ENCODE peak calls at places on chromosomes 16 and 17, in seven cellular contexts. K is H1, W is K562, Y is HepG2, B is HCT116, O is GM12878, E is endothelial cell of umbilical vein. T is an unnamed sample. For H3K9me3, the result is how much of the 10 kb centered on the place peaks cover.

GRCh38 chr17:16945513-16946201 is 26.3 kb downstream of the TNFRSF13B start:
- DNase-seq in K (peak), W (no peak), Y (no peak), B (peak), O (no peak), E (no peak), T (no peak)

GRCh38 chr17:74485012-74485743 is 18.7 kb downstream of the CD300A start:
- DNase-seq in K (no peak), W (peak), Y (no peak), B (no peak), O (no peak), E (no peak), T (no peak)

GRCh38 chr16:73912850-73913249 is 383.8 kb upstream of the PSMD7 start:
- DNase-seq in K (no peak), W (no peak), Y (no peak), B (no peak), O (no peak), E (no peak), T (no peak)

GRCh38 chr16:48426244-48427135 is 41.3 kb upstream of the SIAH1 start:
- DNase-seq in K (no peak), W (no peak), Y (no peak), B (no peak), O (no peak), E (no peak), T (no peak)

GRCh38 chr17:36592316-36592710 is 634 bp downstream of the DHRS11 start:
- DNase-seq in K (peak), W (peak), Y (no peak), B (no peak), O (no peak), E (peak), T (no peak)

GRCh38 chr17:66451188-66452149 is 149.1 kb downstream of the PRKCA start:
- DNase-seq in K (peak), W (peak), Y (peak), B (no peak), O (no peak), E (no peak), T (no peak)

GRCh38 chr16:65532846-65533245 is 411.0 kb upstream of the CDH11 start:
- DNase-seq in K (no peak), W (no peak), Y (no peak), B (no peak), O (no peak), E (no peak), T (no peak)

GRCh38 chr17:49971848-49972485 is 3.0 kb downstream of the DLX4 start:
- DNase-seq in K (no peak), W (peak), Y (no peak), B (no peak), O (no peak), E (no peak), T (no peak)

GRCh38 chr17:72984145-72984924 is 108.2 kb downstream of the SLC39A11 start:
- DNase-seq in K (no peak), W (no peak), Y (no peak), B (peak), O (no peak), E (peak), T (no peak)

GRCh38 chr16:49619811-49620157 is 236.1 kb downstream of the ZNF423 start:
- DNase-seq in K (peak), W (no peak), Y (no peak), B (no peak), O (no peak), E (no peak), T (no peak)

GRCh38 chr16:23365602-23366240 is 63.6 kb downstream of the SCNN1B start:
- DNase-seq in K (no peak), W (no peak), Y (no peak), B (no peak), O (peak), E (peak), T (no peak)

GRCh38 chr16:11250786-11251524 is 5.0 kb downstream of the SOCS1 start:
- DNase-seq in K (no peak), W (no peak), Y (no peak), B (no peak), O (no peak), E (no peak), T (no peak)

GRCh38 chr16:30488764-30489595 is 16.4 kb downstream of the ITGAL start:
- DNase-seq in K (peak), W (peak), Y (peak), B (no peak), O (no peak), E (no peak), T (no peak)

GRCh38 chr17:68322630-68323029 is 31.3 kb downstream of the ARSG start:
- DNase-seq in K (no peak), W (no peak), Y (no peak), B (no peak), O (no peak), E (no peak), T (no peak)

GRCh38 chr17:51909971-51910370 is 248.5 kb downstream of the CA10 start:
- DNase-seq in K (no peak), W (no peak), Y (no peak), B (no peak), O (no peak), E (no peak), T (no peak)

GRCh38 chr17:4436846-4437245 is 3.1 kb downstream of the SPNS3 start:
- DNase-seq in K (no peak), W (no peak), Y (no peak), B (no peak), O (no peak), E (no peak), T (no peak)

GRCh38 chr17:82687375-82687861 is 11.1 kb downstream of the RAB40B start:
- DNase-seq in K (no peak), W (no peak), Y (no peak), B (no peak), O (peak), E (no peak), T (peak)

GRCh38 chr17:82249896-82250581 is 21.2 kb downstream of the SLC16A3 start:
- DNase-seq in K (no peak), W (no peak), Y (no peak), B (no peak), O (no peak), E (no peak), T (no peak)

GRCh38 chr17:80082403-80083135 is 18.8 kb upstream of the GAA start:
- DNase-seq in K (peak), W (peak), Y (peak), B (peak), O (no peak), E (peak), T (peak)

GRCh38 chr17:57369509-57369945 is 113.2 kb downstream of the MSI2 start:
- DNase-seq in K (no peak), W (no peak), Y (peak), B (no peak), O (no peak), E (no peak), T (no peak)

GRCh38 chr17:45311762-45312476 is 4.9 kb downstream of the MAP3K14 start:
- DNase-seq in K (no peak), W (no peak), Y (peak), B (peak), O (no peak), E (no peak), T (no peak)

GRCh38 chr17:43992641-43993040 is 11.8 kb upstream of the NAGS start:
- DNase-seq in K (no peak), W (no peak), Y (no peak), B (no peak), O (no peak), E (no peak), T (no peak)

GRCh38 chr16:69131167-69131748 is 1.1 kb downstream of the CHTF8 start:
- DNase-seq in K (no peak), W (peak), Y (no peak), B (no peak), O (no peak), E (peak), T (no peak)

GRCh38 chr16:868386-868755 is 67.8 kb upstream of the GNG13 start:
- DNase-seq in K (no peak), W (no peak), Y (no peak), B (no peak), O (no peak), E (no peak), T (no peak)

GRCh38 chr17:44197980-44198720 is 1.5 kb downstream of the ATXN7L3 start:
- DNase-seq in K (no peak), W (peak), Y (no peak), B (peak), O (no peak), E (peak), T (no peak)

GRCh38 chr17:6021011-6021400 is 49.2 kb upstream of the WSCD1 start:
- DNase-seq in K (no peak), W (no peak), Y (no peak), B (no peak), O (no peak), E (no peak), T (no peak)

GRCh38 chr16:27322858-27323780 is 9.3 kb downstream of the IL4R start:
- DNase-seq in K (no peak), W (no peak), Y (peak), B (no peak), O (no peak), E (no peak), T (no peak)

GRCh38 chr16:8178271-8178670 is 412.0 kb downstream of the TMEM114 start:
- DNase-seq in K (no peak), W (no peak), Y (no peak), B (no peak), O (no peak), E (no peak), T (no peak)

GRCh38 chr17:35612924-35613521 is 25.9 kb downstream of the AP2B1 start:
- DNase-seq in K (peak), W (peak), Y (peak), B (peak), O (no peak), E (peak), T (peak)

GRCh38 chr17:15395091-15395490 is 53.7 kb upstream of the TEKT3 start:
- DNase-seq in K (no peak), W (no peak), Y (no peak), B (no peak), O (no peak), E (no peak), T (no peak)

GRCh38 chr17:15398291-15398690 is 56.9 kb upstream of the TEKT3 start:
- DNase-seq in K (no peak), W (no peak), Y (no peak), B (peak), O (no peak), E (peak), T (no peak)

GRCh38 chr17:15398736-15399331 is 57.4 kb upstream of the TEKT3 start:
- DNase-seq in K (no peak), W (no peak), Y (peak), B (no peak), O (no peak), E (peak), T (no peak)

GRCh38 chr17:15399443-15399842 is 58.0 kb upstream of the TEKT3 start:
- DNase-seq in K (no peak), W (no peak), Y (no peak), B (no peak), O (no peak), E (no peak), T (no peak)

GRCh38 chr17:15397605-15398004 is 56.2 kb upstream of the TEKT3 start:
- DNase-seq in K (no peak), W (no peak), Y (no peak), B (no peak), O (no peak), E (no peak), T (no peak)
- TF ChIP-seq EZH2 in K (no peak), W (no peak), Y (no peak), B (no peak), O (no peak), E (no peak), T (no peak)

GRCh38 chr17:30290696-30291570 is 811 bp downstream of the BLMH start:
- DNase-seq in K (no peak), W (peak), Y (peak), B (no peak), O (no peak), E (peak), T (no peak)
- H3K9me3 ChIP-seq in K (under half), W (under half), Y (under half), B (under half), O (under half), E (under half), T (under half)

GRCh38 chr17:58667934-58668597 is 23.8 kb downstream of the TEX14 start:
- DNase-seq in K (no peak), W (no peak), Y (no peak), B (no peak), O (no peak), E (no peak), T (no peak)

GRCh38 chr17:58668598-58668935 is 23.3 kb downstream of the TEX14 start:
- DNase-seq in K (no peak), W (no peak), Y (no peak), B (no peak), O (no peak), E (no peak), T (no peak)

GRCh38 chr17:58666858-58667267 is 25.0 kb downstream of the TEX14 start:
- DNase-seq in K (no peak), W (peak), Y (no peak), B (peak), O (no peak), E (peak), T (no peak)

GRCh38 chr17:58669853-58670252 is 22.0 kb downstream of the TEX14 start:
- DNase-seq in K (no peak), W (no peak), Y (no peak), B (no peak), O (no peak), E (no peak), T (no peak)

GRCh38 chr17:58665946-58666857 is 25.6 kb downstream of the TEX14 start:
- DNase-seq in K (no peak), W (no peak), Y (no peak), B (peak), O (no peak), E (peak), T (no peak)
- TF ChIP-seq POLR2AphosphoS5 in K (no peak), W (peak), Y (no peak), B (peak), O (no peak), E (no peak), T (no peak)

DNA sequence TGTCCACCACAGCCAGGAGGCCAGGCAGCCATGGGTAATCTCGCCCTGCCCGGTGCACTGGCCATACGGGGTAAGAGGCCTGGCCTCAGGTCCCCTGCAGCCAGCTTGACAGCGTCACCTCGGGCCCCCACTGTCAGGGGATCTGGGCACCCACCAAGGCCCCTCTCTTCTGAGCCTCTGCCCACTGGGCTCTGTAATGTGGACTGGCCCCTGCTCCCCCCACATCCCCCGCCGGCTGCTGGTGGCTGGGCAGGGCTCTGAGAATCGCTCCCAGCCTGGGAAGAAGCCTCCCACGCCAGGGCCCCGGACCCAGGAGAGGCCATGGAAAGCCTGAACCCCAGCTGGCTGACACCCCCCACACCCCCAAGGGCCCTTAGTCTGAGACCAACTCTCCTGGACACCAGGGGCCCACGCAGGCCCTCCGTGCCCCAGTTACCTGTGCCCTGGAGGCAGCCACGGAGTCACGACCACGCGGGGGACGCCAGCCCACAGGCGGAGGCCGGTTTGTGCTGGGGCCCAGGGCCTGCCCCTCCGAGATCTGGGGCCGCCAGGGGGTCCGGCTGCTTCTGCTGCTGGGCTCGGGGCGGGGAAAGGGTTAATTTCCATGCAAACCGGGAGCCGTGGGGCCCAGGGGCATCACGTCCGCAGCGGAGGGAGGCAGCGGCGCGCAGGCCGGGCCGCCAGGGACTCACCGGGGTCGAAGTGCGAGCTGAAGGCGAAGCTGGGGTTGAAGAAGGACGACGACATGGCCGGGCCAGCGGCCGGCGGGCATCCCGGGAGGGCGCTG is at the start of gene PVALEF:
- DNase-seq in K (peak), W (no peak), Y (peak), B (no peak), O (no peak), E (no peak), T (no peak)
- TF ChIP-seq EZH2 in K (no peak), W (no peak), Y (no peak), B (no peak), O (no peak), E (no peak), T (no peak)

GRCh38 chr16:85139888-85140339 is 27.6 kb upstream of the CIBAR2 start:
- DNase-seq in K (no peak), W (no peak), Y (peak), B (no peak), O (no peak), E (no peak), T (no peak)
- H3K9me3 ChIP-seq in K (under half), W (under half), Y (under half), B (under half), O (under half), E (under half), T (under half)

GRCh38 chr17:75876938-75877751 is 1.2 kb downstream of the TRIM47 start:
- DNase-seq in K (peak), W (no peak), Y (peak), B (peak), O (no peak), E (peak), T (no peak)
- TF ChIP-seq POLR2AphosphoS5 in K (no peak), W (no peak), Y (peak), B (peak), O (no peak), E (peak), T (no peak)

DNA sequence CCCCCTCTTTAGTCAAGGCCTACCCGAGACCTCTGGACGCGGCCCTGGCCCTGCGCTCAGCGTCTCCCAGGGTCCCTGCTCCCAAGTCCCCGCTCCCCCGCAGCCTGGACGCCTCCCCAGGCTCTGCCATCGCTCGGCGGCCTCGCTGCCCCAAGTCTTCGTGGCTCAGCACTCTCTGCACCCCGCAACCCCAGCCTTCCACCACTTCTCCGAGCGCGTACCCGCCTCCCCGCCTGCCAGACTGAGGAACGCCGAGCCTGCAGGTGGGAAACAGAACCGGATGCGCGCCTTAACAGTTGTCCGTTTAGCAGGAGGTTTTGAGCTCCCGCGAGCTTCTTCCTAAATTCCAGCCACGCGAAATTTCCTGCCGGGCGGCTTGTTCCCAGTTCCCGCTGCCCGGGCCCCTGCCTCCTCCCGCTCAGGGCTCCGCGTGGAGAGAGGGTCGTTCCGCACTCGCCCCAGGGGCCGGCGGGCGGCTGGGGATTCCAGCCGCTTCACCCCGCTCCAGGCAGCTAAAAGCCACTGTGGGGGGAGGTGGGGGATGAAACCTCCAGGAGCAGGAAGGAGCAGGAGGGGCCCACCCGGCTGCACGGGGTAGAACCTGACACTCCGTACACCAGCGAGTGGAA is 87.7 kb downstream of the KCNJ12 start:
- DNase-seq in K (peak), W (no peak), Y (no peak), B (no peak), O (no peak), E (no peak), T (no peak)
- TF ChIP-seq EZH2 in K (peak), W (no peak), Y (no peak), B (no peak), O (no peak), E (no peak), T (no peak)

GRCh38 chr16:35909351-35909954 is 2450.0 kb downstream of the TP53TG3F start:
- DNase-seq in K (no peak), W (no peak), Y (no peak), B (no peak), O (no peak), E (no peak), T (no peak)

GRCh38 chr16:35908152-35908551 is 2448.7 kb downstream of the TP53TG3F start:
- DNase-seq in K (no peak), W (no peak), Y (no peak), B (no peak), O (no peak), E (no peak), T (no peak)

GRCh38 chr16:35911899-35912298 is 2452.5 kb downstream of the TP53TG3F start:
- DNase-seq in K (no peak), W (no peak), Y (no peak), B (no peak), O (no peak), E (no peak), T (no peak)

GRCh38 chr16:35908942-35909341 is 2449.5 kb downstream of the TP53TG3F start:
- DNase-seq in K (no peak), W (peak), Y (no peak), B (peak), O (no peak), E (no peak), T (no peak)

DNA sequence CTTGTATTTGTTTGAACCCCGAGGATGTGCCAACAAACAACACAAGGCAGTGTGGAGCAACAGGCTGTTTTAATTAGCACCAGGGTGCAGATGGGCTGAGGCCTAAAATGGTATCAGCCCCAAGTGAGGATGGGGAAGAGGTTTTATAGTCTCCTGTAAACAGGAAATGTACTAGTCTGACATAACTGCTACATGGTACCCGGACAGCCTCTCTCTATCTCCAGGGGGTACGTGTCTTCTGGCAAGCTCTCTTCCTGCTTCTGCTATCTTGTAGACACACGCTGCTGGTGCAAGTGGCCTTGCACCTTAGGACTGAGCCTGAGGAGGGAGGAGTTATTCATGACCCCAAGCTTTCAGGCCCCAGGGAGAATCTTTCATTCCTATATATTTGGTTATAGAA is 2451.0 kb downstream of the TP53TG3F start:
- DNase-seq in K (no peak), W (no peak), Y (no peak), B (no peak), O (no peak), E (no peak), T (no peak)
- H3K9me3 ChIP-seq in K (half or more), W (under half), Y (half or more), B (under half), O (under half), E (under half), T (under half)

GRCh38 chr16:89861648-89862047 is 11.7 kb upstream of the TCF25 start:
- DNase-seq in K (no peak), W (no peak), Y (no peak), B (no peak), O (no peak), E (no peak), T (no peak)
- TF ChIP-seq POLR2AphosphoS5 in K (no peak), W (no peak), Y (no peak), B (no peak), O (no peak), E (no peak), T (no peak)